ENCODE peak calls at places on chromosomes 4 and X, in nine cellular contexts. O is heart right ventricle; B is neuronal stem cell; I is stimulated activated CD4-positive, alpha-beta T cell treated with anti-CD3 and anti-CD28 coated beads, Interleukin-15, amount 100 ng/mL, for 1 hour; V is iPS-NIHi11; W is spleen; U is fibroblast of the conjunctiva; Q is GM03348; N is NCI-H1417. S is an unnamed sample.

GRCh38 chr4:186826866-186827541 is 103.3 kb upstream of the FAT1 start:
- DNase-seq in B (no peak), V (no peak), U (no peak), I (no peak), W (no peak), O (no peak), Q (no peak), N (no peak), S (no peak)

GRCh38 chrX:132187451-132187850 is 31.8 kb downstream of the RAP2C start:
- DNase-seq in U (no peak), B (no peak), N (no peak), I (no peak), W (no peak), O (no peak), V (no peak), Q (no peak), S (no peak)

GRCh38 chr4:113979157-113979972 is at the start of gene ARSJ:
- DNase-seq in N (peak), U (peak), I (no peak), V (peak), Q (peak), W (peak), O (peak), B (peak), S (peak)

GRCh38 chrX:27555514-27555913 is 34.6 kb upstream of the DCAF8L2 start:
- DNase-seq in W (no peak), B (peak), V (peak), I (no peak), N (no peak), U (no peak), Q (no peak), O (no peak), S (no peak)

GRCh38 chrX:17833954-17834353 is 27.1 kb downstream of the RAI2 start:
- DNase-seq in N (no peak), I (no peak), U (no peak), O (no peak), W (no peak), B (no peak), V (no peak), Q (no peak), S (no peak)

GRCh38 chrX:126847143-126847542 is 27.6 kb downstream of the PRR32 start:
- DNase-seq in U (no peak), W (no peak), V (no peak), N (no peak), O (no peak), B (no peak), I (no peak), Q (no peak), S (no peak)

GRCh38 chrX:118756111-118756510 is 28.7 kb downstream of the IL13RA1 start:
- DNase-seq in B (no peak), Q (peak), I (no peak), N (no peak), U (no peak), W (no peak), O (no peak), V (no peak), S (no peak)

GRCh38 chrX:16208601-16209000 is 41.3 kb downstream of the MAGEB17 start:
- DNase-seq in I (no peak), N (no peak), B (no peak), Q (no peak), U (no peak), W (no peak), V (no peak), O (no peak), S (no peak)

GRCh38 chrX:129497146-129497805 is 26.0 kb downstream of the SMARCA1 start:
- DNase-seq in N (no peak), Q (no peak), O (no peak), U (no peak), W (no peak), I (no peak), V (no peak), B (no peak), S (no peak)

GRCh38 chr4:103054030-103054429 is 22.5 kb downstream of the SLC9B2 start:
- DNase-seq in O (no peak), W (no peak), V (no peak), B (no peak), U (no peak), I (no peak), Q (no peak), N (no peak), S (no peak)

GRCh38 chrX:71941771-71942170 is 31.1 kb downstream of the NHSL2 start:
- DNase-seq in B (no peak), U (peak), N (no peak), Q (peak), I (no peak), O (peak), W (no peak), V (peak), S (no peak)

GRCh38 chr4:65738134-65738533 is 67.8 kb upstream of the EPHA5 start:
- DNase-seq in W (no peak), V (no peak), B (no peak), Q (no peak), I (no peak), O (no peak), N (no peak), U (no peak), S (no peak)

GRCh38 chr4:3302164-3302785 is 9.5 kb downstream of the RGS12 start:
- DNase-seq in U (no peak), B (no peak), O (no peak), W (peak), Q (no peak), N (no peak), I (peak), V (no peak), S (no peak)

GRCh38 chr4:57158221-57158620 is 48.0 kb upstream of the IGFBP7 start:
- DNase-seq in N (no peak), I (no peak), B (no peak), U (no peak), W (no peak), V (no peak), O (no peak), Q (no peak), S (no peak)

GRCh38 chr4:499563-499962 is 553 bp downstream of the PIGG start:
- DNase-seq in W (no peak), Q (no peak), V (no peak), I (no peak), B (no peak), U (no peak), N (no peak), O (no peak), S (no peak)

GRCh38 chr4:180434131-180434895 is 1808.9 kb upstream of the TENM3 start:
- DNase-seq in O (no peak), B (no peak), V (no peak), I (no peak), U (no peak), N (no peak), Q (no peak), W (no peak), S (no peak)

GRCh38 chr4:104677122-104677521 is 182.4 kb upstream of the CXXC4 start:
- DNase-seq in B (peak), U (no peak), N (peak), W (no peak), V (peak), I (no peak), Q (no peak), O (no peak), S (no peak)

GRCh38 chr4:532588-533317 is 33.7 kb downstream of the PIGG start:
- DNase-seq in I (no peak), B (no peak), O (no peak), V (peak), N (no peak), Q (no peak), W (peak), U (no peak), S (no peak)

GRCh38 chr4:40316333-40316781 is 18.8 kb upstream of the CHRNA9 start:
- DNase-seq in O (no peak), V (no peak), N (no peak), B (no peak), W (no peak), I (no peak), U (peak), Q (peak), S (no peak)

GRCh38 chr4:86493460-86493859 is 100.7 kb upstream of the PTPN13 start:
- DNase-seq in N (no peak), O (no peak), B (no peak), U (no peak), Q (peak), I (no peak), W (no peak), V (no peak), S (no peak)

GRCh38 chr4:20203508-20203907 is 48.2 kb upstream of the SLIT2 start:
- DNase-seq in I (no peak), W (no peak), Q (peak), O (no peak), U (peak), B (no peak), N (no peak), V (no peak), S (no peak)

GRCh38 chr4:46016306-46016705 is 107.5 kb downstream of the GABRG1 start:
- DNase-seq in U (no peak), I (no peak), B (peak), W (no peak), Q (no peak), N (no peak), O (no peak), V (peak), S (no peak)

GRCh38 chrX:130166503-130166777 is 799 bp upstream of the AIFM1 start:
- DNase-seq in W (no peak), V (no peak), B (no peak), I (no peak), O (no peak), U (no peak), Q (no peak), N (peak), S (no peak)

GRCh38 chrX:137574102-137574783 is 8.3 kb downstream of the ZIC3 start:
- DNase-seq in Q (no peak), W (no peak), B (peak), U (no peak), V (peak), I (no peak), O (no peak), N (no peak), S (no peak)

GRCh38 chrX:68487254-68487653 is 11.6 kb upstream of the YIPF6 start:
- DNase-seq in B (no peak), N (no peak), Q (no peak), U (no peak), O (no peak), W (no peak), I (no peak), V (no peak), S (no peak)

GRCh38 chr4:177301127-177301639 is 8.5 kb upstream of the NEIL3 start:
- DNase-seq in Q (no peak), O (no peak), W (no peak), V (no peak), B (no peak), U (no peak), I (no peak), N (no peak), S (no peak)